ENCODE peak calls at places on chromosomes 4 and X, in four cellular contexts. Z, C, P and L are unnamed samples.

GRCh38 chr4:157170321-157170720 is 50.2 kb upstream of the GRIA2 start:
- DNase-seq in Z (no peak), C (no peak), P (no peak), L (no peak)

GRCh38 chrX:73214366-73215094 is at the start of gene NAP1L2:
- DNase-seq in Z (no peak), C (no peak), P (peak), L (peak)

GRCh38 chr4:73223258-73223651 is 35.3 kb downstream of the ANKRD17 start:
- DNase-seq in Z (no peak), C (no peak), P (no peak), L (no peak)

GRCh38 chrX:9482408-9482807 is 17.6 kb downstream of the TBL1X start:
- DNase-seq in Z (no peak), C (no peak), P (no peak), L (no peak)

GRCh38 chrX:136065044-136065671 is 79.9 kb downstream of the SLC9A6 start:
- DNase-seq in Z (no peak), C (no peak), P (no peak), L (no peak)

GRCh38 chrX:9745417-9746115 is 20.1 kb downstream of the GPR143 start:
- DNase-seq in Z (no peak), C (no peak), P (no peak), L (no peak)

GRCh38 chr4:1196421-1197183 is 24.2 kb upstream of the SPON2 start:
- DNase-seq in Z (no peak), C (no peak), P (no peak), L (no peak)

GRCh38 chr4:158814636-158815035 is 45.8 kb downstream of the FNIP2 start:
- DNase-seq in Z (no peak), C (no peak), P (no peak), L (no peak)

GRCh38 chr4:138919094-138919936 is 96.3 kb upstream of the NOCT start:
- DNase-seq in Z (peak), C (peak), P (peak), L (peak)

GRCh38 chrX:108001218-108001814 is 19.1 kb upstream of the TEX13B start:
- DNase-seq in Z (no peak), C (peak), P (peak), L (peak)

GRCh38 chrX:319579-320125 is 1.1 kb upstream of the GTPBP6 start:
- DNase-seq in Z (no peak), C (no peak), P (no peak), L (no peak)

GRCh38 chr4:172791841-172792240 is 376.8 kb upstream of the GALNT7 start:
- DNase-seq in Z (no peak), C (no peak), P (no peak), L (no peak)

GRCh38 chr4:112753333-112753732 is 116.4 kb downstream of the LARP7 start:
- DNase-seq in Z (no peak), C (no peak), P (no peak), L (no peak)

GRCh38 chr4:113614414-113614813 is 147.1 kb downstream of the CAMK2D start:
- DNase-seq in Z (no peak), C (no peak), P (no peak), L (no peak)

GRCh38 chrX:7943600-7944245 is 16.5 kb upstream of the PNPLA4 start:
- DNase-seq in Z (no peak), C (no peak), P (no peak), L (no peak)

GRCh38 chr4:100907465-100908454 is 389.9 kb upstream of the EMCN start:
- DNase-seq in Z (no peak), C (no peak), P (no peak), L (peak)

GRCh38 chr4:184375027-184375426 is 99.3 kb downstream of the IRF2 start:
- DNase-seq in Z (no peak), C (no peak), P (no peak), L (no peak)

GRCh38 chr4:86013623-86014022 is 346.2 kb downstream of the MAPK10 start:
- DNase-seq in Z (no peak), C (no peak), P (no peak), L (no peak)

GRCh38 chr4:41757521-41758156 is 9.1 kb upstream of the PHOX2B start:
- DNase-seq in Z (no peak), C (peak), P (no peak), L (no peak)

GRCh38 chr4:110663206-110663605 is 40.3 kb upstream of the PITX2 start:
- DNase-seq in Z (no peak), C (no peak), P (no peak), L (no peak)

GRCh38 chr4:130349745-130350144 is 1253.8 kb downstream of the C4orf33 start:
- DNase-seq in Z (no peak), C (no peak), P (no peak), L (no peak)

GRCh38 chr4:165070560-165070959 is 16.9 kb downstream of the TRIM75 start:
- DNase-seq in Z (no peak), C (no peak), P (no peak), L (no peak)